ENCODE peak calls at places on chromosomes 13 and 19, in nine cellular contexts. E is AG04450; Y is SJSA1; A is neuronal stem cell; U is effector memory CD4-positive, alpha-beta T cell; C is vagina; S is endothelial cell of umbilical vein; Z is uterus; P is substantia nigra. R is an unnamed sample.

GRCh38 chr13:107590556-107590955 is 624.8 kb downstream of the LIG4 start:
- DNase-seq in S (no peak), E (no peak), Z (no peak), A (no peak), C (no peak), U (no peak), Y (no peak), P (no peak), R (no peak)

GRCh38 chr19:11196406-11197287 is 698 bp downstream of the KANK2 start:
- DNase-seq in U (no peak), A (no peak), Y (no peak), C (no peak), P (no peak), S (peak), Z (peak), E (no peak), R (no peak)

GRCh38 chr19:41758846-41759245 is 3.5 kb downstream of the CEACAM6 start:
- DNase-seq in S (no peak), A (no peak), E (no peak), Y (no peak), P (no peak), C (no peak), Z (no peak), U (no peak), R (no peak)

GRCh38 chr19:29485293-29485692 is 40.5 kb upstream of the VSTM2B start:
- DNase-seq in E (no peak), U (no peak), C (peak), A (no peak), Z (no peak), Y (no peak), S (no peak), P (no peak), R (no peak)

GRCh38 chr19:46745521-46746280 is at the start of gene FKRP:
- DNase-seq in Y (no peak), A (no peak), P (peak), U (no peak), E (no peak), Z (no peak), C (no peak), S (no peak), R (no peak)

GRCh38 chr19:7870571-7871279 is 3.5 kb downstream of the PRR36 start:
- DNase-seq in U (peak), P (no peak), Y (peak), S (peak), C (no peak), Z (peak), A (peak), E (no peak), R (no peak)

GRCh38 chr13:99873832-99874430 is 97.6 kb downstream of the ZIC5 start:
- DNase-seq in Y (no peak), C (no peak), U (no peak), Z (no peak), A (no peak), S (no peak), P (no peak), E (no peak), R (no peak)

GRCh38 chr13:90238433-90238832 is 1109.1 kb upstream of the MIR17HG start:
- DNase-seq in Z (no peak), Y (no peak), C (no peak), S (no peak), E (no peak), P (no peak), A (no peak), U (no peak), R (peak)

GRCh38 chr13:75740008-75740407 is 103.9 kb downstream of the LMO7 start:
- DNase-seq in E (no peak), A (no peak), C (no peak), Z (no peak), S (no peak), P (no peak), U (no peak), Y (no peak), R (no peak)

GRCh38 chr19:50406156-50406820 is 12.4 kb upstream of the SPIB start:
- DNase-seq in E (no peak), U (no peak), C (no peak), Z (no peak), P (no peak), S (no peak), A (no peak), Y (no peak), R (no peak)

GRCh38 chr13:39273953-39274352 is 235.7 kb downstream of the NHLRC3 start:
- DNase-seq in S (peak), Y (no peak), U (no peak), E (no peak), Z (no peak), C (no peak), A (no peak), P (no peak), R (no peak)

GRCh38 chr13:113669871-113670341 is 2.9 kb downstream of the GRK1 start:
- DNase-seq in C (no peak), U (no peak), A (no peak), S (no peak), P (no peak), Z (peak), E (no peak), Y (no peak), R (no peak)

GRCh38 chr13:20353973-20354372 is 121.9 kb upstream of the GJB6 start:
- DNase-seq in Z (no peak), P (no peak), C (no peak), A (no peak), U (no peak), S (no peak), Y (no peak), E (no peak), R (no peak)

GRCh38 chr13:39279077-39279476 is 240.8 kb downstream of the NHLRC3 start:
- DNase-seq in C (no peak), E (no peak), P (no peak), Z (no peak), U (no peak), S (no peak), A (no peak), Y (no peak), R (no peak)

GRCh38 chr19:7641288-7642276 is 4.7 kb downstream of the STXBP2 start:
- DNase-seq in S (no peak), E (no peak), C (no peak), Z (no peak), P (no peak), A (no peak), U (no peak), Y (no peak), R (no peak)

GRCh38 chr13:54633461-54633860 is 1604.8 kb downstream of the OLFM4 start:
- DNase-seq in C (no peak), A (no peak), U (no peak), Z (no peak), E (no peak), P (no peak), S (no peak), Y (no peak), R (no peak)

GRCh38 chr13:53782400-53783030 is 753.9 kb downstream of the OLFM4 start:
- DNase-seq in C (no peak), U (no peak), Z (no peak), P (no peak), S (peak), Y (peak), A (peak), E (no peak), R (no peak)

GRCh38 chr19:18438331-18439024 is 545 bp upstream of the ISYNA1 start:
- DNase-seq in U (no peak), Y (no peak), E (no peak), A (no peak), P (no peak), Z (peak), C (no peak), S (peak), R (no peak)

GRCh38 chr19:58575183-58576041 is 2.3 kb upstream of the MZF1 start:
- DNase-seq in P (no peak), U (peak), A (peak), S (peak), Z (peak), E (peak), Y (peak), C (peak), R (peak)

GRCh38 chr19:42497492-42498226 is 30.6 kb downstream of the CEACAM1 start:
- DNase-seq in P (no peak), Z (no peak), U (no peak), C (no peak), Y (no peak), E (no peak), A (no peak), S (no peak), R (no peak)

GRCh38 chr19:6218497-6219146 is 61.2 kb downstream of the MLLT1 start:
- DNase-seq in Z (peak), A (peak), P (peak), Y (peak), E (no peak), S (peak), U (peak), C (no peak), R (no peak)

GRCh38 chr19:6219147-6219525 is 60.6 kb downstream of the MLLT1 start:
- DNase-seq in A (no peak), E (no peak), Z (no peak), P (no peak), S (peak), Y (no peak), U (no peak), C (no peak), R (no peak)

GRCh38 chr19:6216236-6216995 is 63.4 kb downstream of the MLLT1 start:
- DNase-seq in E (no peak), Y (no peak), A (no peak), C (no peak), P (no peak), U (no peak), Z (no peak), S (no peak), R (no peak)

GRCh38 chr19:6216996-6217751 is 62.6 kb downstream of the MLLT1 start:
- DNase-seq in S (no peak), A (peak), E (no peak), Z (peak), Y (no peak), C (no peak), U (no peak), P (no peak), R (no peak)

DNA sequence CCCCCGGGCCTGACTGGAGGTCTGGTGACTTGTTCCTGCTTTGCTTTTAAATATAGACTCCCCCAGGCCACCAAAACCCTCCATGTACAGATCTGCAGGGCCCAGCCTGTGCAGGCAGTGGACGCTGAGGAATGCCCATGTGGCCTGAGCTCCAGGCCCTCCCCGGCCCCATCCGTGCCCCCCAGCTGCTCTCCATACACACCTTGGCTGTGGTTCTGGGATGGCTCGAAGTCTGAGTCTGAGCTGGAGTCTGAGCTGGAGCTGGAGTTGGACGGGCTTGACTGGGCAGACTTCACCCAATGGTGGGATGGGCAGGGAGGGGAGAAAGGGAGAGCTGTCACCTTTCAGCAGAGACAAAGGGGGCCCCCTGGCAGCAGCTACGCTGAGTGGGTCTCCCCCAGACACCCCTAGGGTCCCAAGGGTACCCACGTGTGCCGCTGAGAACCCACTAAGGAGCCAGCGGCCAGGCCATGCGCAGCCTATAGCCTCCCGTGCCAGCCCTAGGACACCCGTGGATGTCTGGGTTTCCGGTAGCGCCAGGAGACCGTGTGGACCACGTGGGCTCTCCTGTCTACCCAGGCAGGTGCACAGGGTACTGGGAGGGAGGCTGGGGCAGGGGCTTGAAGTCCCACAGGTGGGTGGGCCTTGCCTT is 61.9 kb downstream of the MLLT1 start:
- DNase-seq in P (no peak), E (no peak), Z (no peak), C (no peak), Y (no peak), A (no peak), U (no peak), S (no peak), R (no peak)
- H3K27ac ChIP-seq in P (no peak), E (no peak), Z (peak), C (peak), Y (no peak), A (peak), U (no peak), S (no peak), R (no peak)

DNA sequence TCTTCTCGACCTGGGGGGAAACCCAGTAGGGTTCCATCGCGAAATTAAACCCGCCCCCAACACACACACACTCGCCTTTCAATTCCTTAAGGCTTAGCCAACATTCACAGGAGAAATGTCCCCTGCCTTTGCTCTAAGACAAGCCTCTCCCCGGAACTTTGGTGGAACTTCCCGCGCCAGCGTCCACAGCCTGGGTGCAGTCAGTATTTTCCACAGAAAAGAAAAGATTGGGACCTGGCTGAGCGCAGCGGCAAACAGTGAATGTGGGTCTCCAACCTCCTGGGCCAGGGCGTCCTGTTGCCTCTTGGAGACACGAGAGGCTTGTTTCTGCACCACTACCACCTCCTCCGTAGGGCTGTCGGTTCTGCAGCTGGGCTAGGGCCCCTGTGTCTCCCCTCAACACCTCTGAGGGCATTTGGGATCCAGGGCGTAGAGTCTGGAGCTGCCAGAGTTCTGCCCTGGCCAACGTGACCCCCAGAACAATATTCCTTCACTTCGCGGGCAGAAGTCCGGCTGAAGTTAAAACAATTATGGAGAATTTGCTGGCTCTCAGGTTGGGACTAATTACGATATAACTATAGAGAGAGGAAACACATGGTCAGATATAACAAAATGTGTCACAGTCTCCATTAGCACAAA is 3.3 kb downstream of the PDX1 start:
- DNase-seq in Z (no peak), S (no peak), C (no peak), Y (no peak), A (no peak), E (no peak), P (no peak), U (no peak), R (no peak)
- H3K27ac ChIP-seq in Z (no peak), S (no peak), C (no peak), Y (no peak), A (no peak), E (no peak), P (no peak), U (no peak), R (no peak)

DNA sequence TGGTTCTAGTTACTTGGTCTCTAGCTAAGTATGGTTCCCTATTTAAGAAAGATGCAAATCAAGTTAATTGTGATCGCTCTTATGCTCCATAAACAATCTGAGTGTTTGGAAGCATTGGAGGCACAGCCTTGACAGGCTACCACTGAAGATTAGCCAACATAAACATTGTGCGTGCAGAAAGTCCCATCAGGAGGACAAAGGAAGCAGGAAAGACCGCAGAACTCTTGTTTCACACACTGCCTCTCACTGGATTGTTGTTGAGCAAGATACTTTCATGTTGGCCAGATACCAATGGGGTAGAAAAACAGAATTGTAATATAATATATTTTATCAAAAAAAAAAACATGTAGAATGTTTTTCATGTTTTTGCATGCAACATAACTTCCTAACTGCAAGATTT is 814.4 kb downstream of the EFNB2 start:
- DNase-seq in A (no peak), Y (no peak), U (no peak), Z (no peak), S (peak), C (no peak), E (no peak), P (no peak), R (peak)
- H3K27ac ChIP-seq in A (no peak), Y (no peak), U (no peak), Z (no peak), S (no peak), C (no peak), E (no peak), P (no peak), R (no peak)

DNA sequence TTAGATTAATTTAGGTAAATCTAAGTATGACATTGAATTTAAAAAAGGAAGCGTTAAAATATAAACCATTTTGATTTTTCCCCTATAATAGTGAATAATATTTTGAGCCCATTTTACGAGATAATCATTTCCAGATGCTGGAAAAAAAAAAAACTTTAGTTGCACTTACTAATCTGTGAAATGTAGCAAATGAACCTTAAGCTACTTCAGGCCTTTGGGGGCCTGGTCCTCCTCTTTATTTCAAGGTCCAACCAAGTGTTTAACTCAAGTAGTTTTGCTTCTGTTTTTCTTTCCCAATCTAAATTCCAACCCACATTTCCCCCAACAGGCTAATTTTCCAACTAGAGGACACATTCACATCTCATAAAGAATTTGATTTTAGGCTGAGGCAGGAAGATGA is 101.2 kb downstream of the TNFRSF19 start:
- DNase-seq in P (no peak), C (no peak), Y (no peak), Z (no peak), A (no peak), E (no peak), S (no peak), U (no peak), R (no peak)
- H3K27ac ChIP-seq in P (no peak), C (no peak), Y (no peak), Z (peak), A (no peak), E (peak), S (no peak), U (no peak), R (no peak)

DNA sequence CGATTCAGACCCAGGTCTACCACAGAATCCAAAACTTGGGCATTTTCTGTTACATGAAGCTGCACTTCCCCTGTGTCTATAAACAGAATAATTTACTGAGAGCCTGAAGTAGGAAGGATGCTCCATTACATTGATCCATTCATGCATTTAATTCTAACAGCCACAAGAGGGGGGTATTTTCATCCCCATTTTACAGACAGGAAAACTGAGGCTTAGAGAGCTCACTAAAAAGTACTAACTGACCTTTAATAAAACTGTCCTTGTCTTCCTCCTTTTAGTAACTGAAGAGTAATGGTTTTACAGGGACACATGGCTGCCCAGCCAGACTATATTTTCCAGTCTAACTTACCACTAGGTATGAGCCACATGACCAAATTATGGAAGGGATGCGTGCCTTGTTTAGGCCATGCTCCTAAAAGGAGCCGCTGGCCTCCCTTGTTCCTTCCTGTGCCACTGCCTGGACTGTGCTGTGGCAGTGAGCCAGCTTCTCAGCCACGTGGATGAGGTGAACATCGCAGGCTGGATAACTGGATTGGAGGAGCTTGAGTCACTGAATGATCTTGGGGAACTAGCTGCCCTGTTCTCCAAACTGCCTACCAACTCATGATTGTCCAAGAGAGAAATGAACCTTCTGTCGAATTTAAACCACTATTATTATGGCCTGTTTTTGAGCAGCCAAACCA is 108.3 kb downstream of the DOCK9 start:
- DNase-seq in C (no peak), A (no peak), E (no peak), S (peak), P (no peak), Y (peak), Z (peak), U (no peak), R (no peak)
- H3K27ac ChIP-seq in C (no peak), A (no peak), E (no peak), S (no peak), P (no peak), Y (no peak), Z (no peak), U (no peak), R (no peak)

DNA sequence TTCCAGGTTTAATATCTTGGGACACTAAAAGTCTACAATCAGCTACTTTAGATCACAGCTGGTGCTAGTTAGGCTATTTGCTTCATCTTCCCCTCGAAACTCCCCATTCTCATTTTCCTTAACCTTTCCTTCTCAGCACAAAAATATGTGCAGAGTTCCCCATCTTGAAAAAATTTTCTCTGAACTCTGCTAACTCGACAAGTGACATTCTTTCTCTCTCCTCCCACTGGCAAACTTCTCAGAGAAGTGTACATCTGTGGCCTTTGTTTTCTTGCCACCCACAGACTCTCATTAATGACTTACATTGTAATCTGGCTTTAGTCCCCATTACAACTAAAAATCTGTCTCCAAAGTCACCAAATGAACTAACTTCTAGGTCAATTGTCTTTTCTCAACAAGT is 7.2 kb upstream of the KL start:
- DNase-seq in S (no peak), C (no peak), P (no peak), A (no peak), Z (no peak), Y (no peak), E (no peak), U (no peak), R (no peak)
- H3K27ac ChIP-seq in S (no peak), C (no peak), P (no peak), A (no peak), Z (no peak), Y (no peak), E (no peak), U (no peak), R (no peak)

R was measured in epithelial cell of prostate.